ENCODE peak calls at places on chromosomes 12 and 14, in ten cellular contexts. Y, W, A, V, S, F, M, K, C and I are unnamed samples.

GRCh38 chr12:48281811-48282210 is 68.9 kb downstream of the ZNF641 start:
- DNase-seq in Y (no peak), W (no peak), A (no peak), V (no peak), S (peak), F (no peak), M (no peak), K (no peak), C (no peak), I (no peak)

GRCh38 chr14:29820785-29821184 is 106.9 kb downstream of the PRKD1 start:
- DNase-seq in Y (no peak), W (no peak), A (no peak), V (no peak), S (no peak), F (no peak), M (no peak), K (no peak), C (no peak), I (no peak)

GRCh38 chr14:39665084-39665483 is 232.9 kb upstream of the FBXO33 start:
- DNase-seq in Y (peak), W (no peak), A (no peak), V (no peak), S (no peak), F (peak), M (no peak), K (peak), C (no peak), I (no peak)

GRCh38 chr12:106133136-106134087 is 5.3 kb downstream of the NUAK1 start:
- DNase-seq in Y (peak), W (peak), A (peak), V (no peak), S (peak), F (no peak), M (peak), K (no peak), C (no peak), I (no peak)

GRCh38 chr12:53039851-53040250 is 10.0 kb upstream of the TNS2 start:
- DNase-seq in Y (no peak), W (no peak), A (no peak), V (no peak), S (no peak), F (no peak), M (no peak), K (no peak), C (no peak), I (no peak)

GRCh38 chr12:127012109-127012508 is 1254.9 kb upstream of the TMEM132C start:
- DNase-seq in Y (no peak), W (no peak), A (no peak), V (no peak), S (no peak), F (no peak), M (no peak), K (no peak), C (no peak), I (no peak)

GRCh38 chr12:113910751-113911272 is 55.3 kb downstream of the RBM19 start:
- DNase-seq in Y (no peak), W (no peak), A (no peak), V (no peak), S (no peak), F (no peak), M (no peak), K (no peak), C (no peak), I (no peak)

GRCh38 chr14:99231850-99232401 is 40.1 kb downstream of the BCL11B start:
- DNase-seq in Y (no peak), W (no peak), A (peak), V (no peak), S (no peak), F (no peak), M (no peak), K (no peak), C (peak), I (no peak)

GRCh38 chr14:90632451-90632850 is 183.8 kb downstream of the TTC7B start:
- DNase-seq in Y (peak), W (peak), A (no peak), V (no peak), S (no peak), F (peak), M (no peak), K (no peak), C (no peak), I (no peak)

GRCh38 chr12:80175307-80175930 is 76.1 kb downstream of the OTOGL start:
- DNase-seq in Y (no peak), W (peak), A (no peak), V (no peak), S (peak), F (no peak), M (no peak), K (no peak), C (no peak), I (no peak)

GRCh38 chr12:52149651-52150241 is 42.1 kb downstream of the KRT80 start:
- DNase-seq in Y (peak), W (no peak), A (peak), V (no peak), S (no peak), F (peak), M (no peak), K (no peak), C (no peak), I (no peak)

GRCh38 chr12:62517887-62518286 is 51.3 kb downstream of the MON2 start:
- DNase-seq in Y (no peak), W (no peak), A (no peak), V (no peak), S (no peak), F (no peak), M (no peak), K (no peak), C (no peak), I (no peak)

GRCh38 chr12:123250471-123251383 is 17.5 kb downstream of the MTRFR start:
- DNase-seq in Y (no peak), W (no peak), A (peak), V (no peak), S (peak), F (no peak), M (peak), K (no peak), C (no peak), I (no peak)

GRCh38 chr14:75449703-75450102 is 21.9 kb downstream of the JDP2 start:
- DNase-seq in Y (no peak), W (no peak), A (no peak), V (no peak), S (no peak), F (no peak), M (no peak), K (no peak), C (no peak), I (no peak)

GRCh38 chr12:91606662-91607377 is 424.2 kb upstream of the DCN start:
- DNase-seq in Y (no peak), W (no peak), A (no peak), V (no peak), S (no peak), F (no peak), M (no peak), K (no peak), C (no peak), I (no peak)

GRCh38 chr12:122182887-122183587 is at the start of gene LRRC43:
- DNase-seq in Y (peak), W (no peak), A (peak), V (no peak), S (no peak), F (no peak), M (no peak), K (peak), C (peak), I (no peak)

GRCh38 chr14:105071326-105071725 is 6.1 kb upstream of the GPR132 start:
- DNase-seq in Y (no peak), W (no peak), A (no peak), V (no peak), S (no peak), F (no peak), M (no peak), K (no peak), C (no peak), I (no peak)

GRCh38 chr14:55123101-55123500 is 6.0 kb upstream of the LGALS3 start:
- DNase-seq in Y (peak), W (peak), A (no peak), V (no peak), S (peak), F (peak), M (no peak), K (no peak), C (peak), I (no peak)

GRCh38 chr12:79455314-79455713 is 235.4 kb downstream of the PAWR start:
- DNase-seq in Y (no peak), W (peak), A (no peak), V (no peak), S (no peak), F (no peak), M (no peak), K (no peak), C (no peak), I (no peak)

GRCh38 chr12:71691504-71692129 is 5.7 kb downstream of the TMEM19 start:
- DNase-seq in Y (no peak), W (no peak), A (no peak), V (no peak), S (no peak), F (no peak), M (no peak), K (no peak), C (no peak), I (no peak)

GRCh38 chr14:101124860-101125259 is 221.3 kb upstream of the RTL1 start:
- DNase-seq in Y (no peak), W (no peak), A (no peak), V (no peak), S (no peak), F (no peak), M (no peak), K (no peak), C (no peak), I (peak)

GRCh38 chr12:120750806-120751205 is 25.2 kb downstream of the ACADS start:
- DNase-seq in Y (no peak), W (no peak), A (no peak), V (no peak), S (no peak), F (no peak), M (no peak), K (no peak), C (no peak), I (no peak)
- TF ChIP-seq CTCF in Y (no peak), W (no peak), A (no peak), V (no peak), S (peak), F (no peak), M (no peak), K (no peak), C (no peak), I (no peak)

GRCh38 chr12:77152623-77153193 is 87.3 kb upstream of the E2F7 start:
- DNase-seq in Y (peak), W (peak), A (no peak), V (no peak), S (peak), F (peak), M (peak), K (no peak), C (peak), I (no peak)
- TF ChIP-seq CTCF in Y (peak), W (peak), A (peak), V (peak), S (peak), F (peak), M (peak), K (peak), C (peak), I (peak)

DNA sequence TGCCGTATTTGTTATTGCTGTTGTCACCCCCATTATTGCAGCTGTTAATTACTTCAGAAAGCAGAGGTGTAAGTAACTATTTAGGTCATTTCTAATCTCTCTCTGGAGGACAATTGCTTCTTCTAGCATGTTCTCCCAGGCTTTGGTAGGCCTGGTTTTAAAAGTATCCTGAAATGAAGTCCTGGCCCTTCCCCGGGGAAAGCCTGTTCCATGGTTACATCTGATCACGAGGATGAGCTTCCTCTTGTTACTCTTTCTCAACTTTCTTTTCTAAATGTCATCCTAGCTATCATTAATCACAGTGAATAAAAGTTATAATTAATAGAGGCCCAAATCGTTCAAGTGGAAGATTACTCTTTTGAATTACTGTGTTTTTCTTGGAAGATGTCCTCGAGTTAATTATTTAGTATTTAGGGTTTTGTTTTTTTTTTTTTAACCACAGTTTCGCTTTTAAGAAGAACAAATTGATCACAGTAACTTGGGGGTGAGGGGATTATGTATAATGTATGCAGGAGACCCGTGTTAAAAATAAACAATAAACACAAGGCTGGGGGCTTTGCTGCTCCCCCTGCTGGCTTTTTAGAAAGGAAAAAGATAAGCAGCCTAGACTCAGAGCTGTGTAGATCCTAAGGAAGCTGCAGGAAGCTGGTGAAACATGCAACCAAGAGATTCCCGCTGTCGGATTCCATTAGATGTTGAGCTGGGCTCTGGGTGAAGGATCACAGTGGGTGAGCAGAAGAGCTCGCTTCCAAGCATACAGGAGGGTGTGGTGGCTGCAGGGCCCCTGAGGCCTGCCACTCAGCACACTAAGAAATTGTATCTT is 420.1 kb downstream of the FUT8 start:
- DNase-seq in Y (peak), W (peak), A (no peak), V (no peak), S (peak), F (no peak), M (no peak), K (no peak), C (no peak), I (no peak)
- TF ChIP-seq CTCF in Y (peak), W (peak), A (peak), V (peak), S (peak), F (peak), M (no peak), K (no peak), C (no peak), I (peak)

GRCh38 chr12:11685261-11685660 is 35.8 kb downstream of the ETV6 start:
- DNase-seq in Y (no peak), W (no peak), A (no peak), V (no peak), S (no peak), F (no peak), M (no peak), K (no peak), C (no peak), I (no peak)

GRCh38 chr12:11684811-11685210 is 35.3 kb downstream of the ETV6 start:
- DNase-seq in Y (no peak), W (no peak), A (no peak), V (no peak), S (no peak), F (no peak), M (no peak), K (no peak), C (no peak), I (no peak)

GRCh38 chr12:11687538-11687937 is 38.1 kb downstream of the ETV6 start:
- DNase-seq in Y (no peak), W (peak), A (no peak), V (no peak), S (no peak), F (no peak), M (no peak), K (no peak), C (no peak), I (no peak)

GRCh38 chr12:11685716-11686115 is 36.2 kb downstream of the ETV6 start:
- DNase-seq in Y (peak), W (peak), A (no peak), V (no peak), S (no peak), F (no peak), M (no peak), K (no peak), C (no peak), I (no peak)

GRCh38 chr12:11686135-11686534 is 36.7 kb downstream of the ETV6 start:
- DNase-seq in Y (no peak), W (no peak), A (no peak), V (no peak), S (no peak), F (no peak), M (no peak), K (no peak), C (no peak), I (no peak)
- TF ChIP-seq CTCF in Y (no peak), W (no peak), A (no peak), V (no peak), S (no peak), F (no peak), M (no peak), K (no peak), C (no peak), I (no peak)

DNA sequence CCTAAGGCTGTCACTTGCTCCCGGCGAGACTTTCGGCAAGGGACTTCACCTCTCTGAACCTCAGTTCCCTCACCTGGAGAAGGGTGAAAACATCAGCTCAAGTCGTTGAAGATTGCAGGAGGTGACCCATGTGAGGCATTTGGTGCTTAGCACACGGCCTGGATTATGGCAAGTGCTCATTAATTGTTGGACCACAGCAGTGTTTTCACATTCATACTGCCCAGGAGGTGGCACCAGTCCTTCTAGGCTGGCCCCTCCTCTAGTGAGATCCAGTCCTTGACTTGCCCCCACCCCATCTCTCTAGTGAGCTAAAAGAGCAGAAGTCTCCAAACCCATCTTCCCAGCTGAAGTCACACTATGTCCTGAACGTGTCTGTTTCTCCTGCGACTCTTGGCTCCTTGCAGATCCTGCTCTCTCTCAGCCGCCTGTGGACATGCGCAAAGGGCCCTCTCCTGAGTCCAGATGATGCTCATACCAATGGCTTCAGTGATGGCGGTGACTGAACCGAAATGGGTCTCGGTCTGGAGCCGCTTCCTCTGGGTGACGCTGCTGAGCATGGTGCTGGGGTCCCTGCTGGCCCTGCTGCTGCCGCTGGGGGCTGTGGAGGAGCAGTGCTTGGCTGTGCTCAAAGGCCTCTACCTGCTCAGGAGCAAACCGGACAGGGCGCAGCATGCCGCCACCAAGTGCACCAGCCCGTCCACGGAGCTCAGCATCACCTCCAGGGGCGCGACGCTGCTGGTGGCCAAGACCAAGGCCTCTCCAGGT is 1.6 kb downstream of the FICD start:
- DNase-seq in Y (no peak), W (no peak), A (peak), V (no peak), S (peak), F (no peak), M (no peak), K (no peak), C (no peak), I (peak)
- TF ChIP-seq CTCF in Y (no peak), W (no peak), A (no peak), V (no peak), S (peak), F (peak), M (no peak), K (no peak), C (no peak), I (no peak)

GRCh38 chr14:93935213-93935612 is 8.1 kb downstream of the FAM181A start:
- DNase-seq in Y (no peak), W (no peak), A (no peak), V (no peak), S (no peak), F (no peak), M (no peak), K (no peak), C (no peak), I (no peak)

GRCh38 chr14:93937519-93937918 is 10.4 kb downstream of the FAM181A start:
- DNase-seq in Y (no peak), W (no peak), A (no peak), V (no peak), S (peak), F (no peak), M (peak), K (no peak), C (no peak), I (no peak)

GRCh38 chr14:93938766-93939303 is 11.7 kb downstream of the FAM181A start:
- DNase-seq in Y (no peak), W (no peak), A (no peak), V (no peak), S (no peak), F (no peak), M (no peak), K (no peak), C (no peak), I (no peak)

GRCh38 chr14:93936926-93937325 is 9.8 kb downstream of the FAM181A start:
- DNase-seq in Y (no peak), W (no peak), A (no peak), V (no peak), S (no peak), F (no peak), M (no peak), K (no peak), C (no peak), I (no peak)

GRCh38 chr14:93936245-93936644 is 9.1 kb downstream of the FAM181A start:
- DNase-seq in Y (no peak), W (no peak), A (peak), V (no peak), S (peak), F (no peak), M (peak), K (no peak), C (no peak), I (no peak)
- TF ChIP-seq CTCF in Y (peak), W (peak), A (peak), V (peak), S (peak), F (peak), M (peak), K (peak), C (no peak), I (peak)

DNA sequence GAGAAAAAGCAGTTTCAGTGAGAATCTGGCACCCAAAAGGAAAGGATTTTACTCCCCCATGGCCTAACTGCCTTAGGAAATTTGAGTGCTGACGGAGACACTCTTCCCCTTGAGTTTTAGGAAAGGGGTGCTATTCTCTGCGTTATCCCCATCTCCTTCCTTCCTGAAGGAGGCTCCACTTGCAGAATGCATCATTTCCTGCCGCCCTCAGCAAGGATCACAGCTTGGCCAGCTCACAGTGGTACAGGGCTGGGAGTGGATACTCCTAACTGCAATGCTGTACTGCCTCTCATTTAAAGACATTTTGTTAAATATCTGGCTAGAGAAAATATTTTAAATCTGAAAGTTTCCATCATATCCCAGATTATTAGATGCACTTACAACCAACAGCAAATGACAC is 33.0 kb downstream of the RDH12 start:
- DNase-seq in Y (no peak), W (peak), A (peak), V (no peak), S (no peak), F (no peak), M (no peak), K (no peak), C (no peak), I (no peak)
- TF ChIP-seq CTCF in Y (peak), W (peak), A (peak), V (no peak), S (peak), F (no peak), M (no peak), K (no peak), C (no peak), I (no peak)

DNA sequence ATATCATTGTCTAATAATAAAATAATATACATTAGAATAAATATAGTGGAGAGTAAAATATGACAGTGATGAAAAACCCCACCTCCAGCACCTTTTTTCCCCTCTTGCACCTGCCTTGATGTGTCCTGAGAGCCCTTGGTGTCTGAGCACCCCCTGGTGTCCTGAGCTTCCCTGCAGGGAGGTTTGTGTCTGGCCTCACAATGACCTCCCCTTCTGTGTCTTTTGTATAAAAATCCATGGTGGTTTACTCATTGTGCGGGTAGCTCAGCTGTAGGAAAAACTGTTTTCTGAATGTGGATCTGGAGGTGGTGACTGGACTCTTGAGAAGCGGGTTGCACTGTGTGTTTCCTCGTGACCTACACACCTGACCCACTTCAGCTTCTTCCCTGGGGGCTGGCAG is 636.9 kb downstream of the TMEM121 start:
- DNase-seq in Y (no peak), W (no peak), A (no peak), V (no peak), S (no peak), F (no peak), M (no peak), K (no peak), C (no peak), I (no peak)
- TF ChIP-seq CTCF in Y (no peak), W (no peak), A (no peak), V (no peak), S (no peak), F (no peak), M (no peak), K (no peak), C (no peak), I (no peak)